ENCODE peak calls at places on chromosomes 11 and 22, in ten cellular contexts. Z is GM23338, I is fibroblast of mammary gland, V is stomach, U is HFFc6, A is right lobe of liver, L is AG04450, E is nephron progenitor cell, H is Calu3, G is heart left ventricle. M is an unnamed sample.

GRCh38 chr22:49724030-49724892 is 103.4 kb downstream of the BRD1 start:
- DNase-seq in E (no peak), L (no peak), V (no peak), Z (no peak), A (no peak), I (no peak), U (no peak), G (no peak), H (no peak), M (peak)

GRCh38 chr11:94635072-94635471 is 67.9 kb downstream of the PIWIL4 start:
- DNase-seq in Z (no peak), L (no peak), G (no peak), U (no peak), V (no peak), H (no peak), I (no peak), A (no peak), E (no peak), M (no peak)

GRCh38 chr11:117668291-117668690 is 128.7 kb downstream of the DSCAML1 start:
- DNase-seq in E (no peak), L (no peak), U (no peak), G (no peak), I (no peak), H (no peak), A (no peak), V (no peak), Z (no peak), M (no peak)

GRCh38 chr11:123801765-123802164 is 4.4 kb downstream of the OR6M1 start:
- DNase-seq in U (no peak), I (no peak), A (no peak), L (no peak), H (no peak), G (no peak), E (no peak), V (no peak), Z (peak), M (no peak)

GRCh38 chr22:45997077-45997774 is 20.3 kb upstream of the WNT7B start:
- DNase-seq in L (peak), I (peak), H (peak), U (peak), A (peak), Z (peak), G (peak), V (peak), E (peak), M (no peak)

GRCh38 chr11:134144744-134145143 is 75.9 kb downstream of the JAM3 start:
- DNase-seq in H (no peak), E (no peak), I (no peak), U (no peak), G (no peak), Z (no peak), L (no peak), A (no peak), V (no peak), M (no peak)

GRCh38 chr11:850777-851762 is 8.4 kb downstream of the TSPAN4 start:
- DNase-seq in H (no peak), U (no peak), A (no peak), G (no peak), L (no peak), Z (peak), V (no peak), E (peak), I (no peak), M (no peak)

GRCh38 chr11:117256573-117256972 is 24.1 kb downstream of the RNF214 start:
- DNase-seq in L (no peak), U (peak), I (peak), Z (no peak), E (no peak), A (no peak), G (no peak), H (no peak), V (no peak), M (no peak)

GRCh38 chr11:34358666-34359547 is 1.1 kb upstream of the ABTB2 start:
- DNase-seq in G (peak), H (peak), L (no peak), E (peak), Z (peak), A (peak), U (peak), I (peak), V (peak), M (peak)

GRCh38 chr22:47872761-47873535 is 1110.5 kb downstream of the TBC1D22A start:
- DNase-seq in H (no peak), Z (no peak), A (no peak), G (no peak), E (no peak), I (no peak), L (no peak), V (no peak), U (no peak), M (no peak)

GRCh38 chr11:75303544-75304224 is 47.8 kb downstream of the ARRB1 start:
- DNase-seq in Z (no peak), U (no peak), E (no peak), I (no peak), H (no peak), G (no peak), L (no peak), A (no peak), V (no peak), M (no peak)

GRCh38 chr22:24996420-24996952 is 44.0 kb downstream of the KIAA1671 start:
- DNase-seq in U (no peak), E (peak), G (peak), L (no peak), V (no peak), A (no peak), H (peak), I (peak), Z (peak), M (no peak)

GRCh38 chr11:56932572-56933235 is 56.0 kb upstream of the OR5AK2 start:
- DNase-seq in I (peak), U (peak), E (no peak), V (no peak), A (no peak), Z (no peak), G (no peak), L (no peak), H (peak), M (no peak)

GRCh38 chr11:13480198-13480597 is 15.6 kb downstream of the PTH start:
- DNase-seq in H (peak), Z (no peak), I (no peak), U (no peak), L (no peak), V (peak), E (no peak), G (no peak), A (no peak), M (no peak)

GRCh38 chr11:11396290-11397042 is 43.4 kb upstream of the CSNK2A3 start:
- DNase-seq in U (peak), E (no peak), A (no peak), G (no peak), H (no peak), V (no peak), L (peak), Z (no peak), I (peak), M (no peak)

GRCh38 chr11:31240340-31240904 is 129.1 kb downstream of the DCDC1 start:
- DNase-seq in E (peak), V (no peak), U (no peak), Z (peak), A (no peak), H (peak), L (peak), G (no peak), I (peak), M (no peak)

DNA sequence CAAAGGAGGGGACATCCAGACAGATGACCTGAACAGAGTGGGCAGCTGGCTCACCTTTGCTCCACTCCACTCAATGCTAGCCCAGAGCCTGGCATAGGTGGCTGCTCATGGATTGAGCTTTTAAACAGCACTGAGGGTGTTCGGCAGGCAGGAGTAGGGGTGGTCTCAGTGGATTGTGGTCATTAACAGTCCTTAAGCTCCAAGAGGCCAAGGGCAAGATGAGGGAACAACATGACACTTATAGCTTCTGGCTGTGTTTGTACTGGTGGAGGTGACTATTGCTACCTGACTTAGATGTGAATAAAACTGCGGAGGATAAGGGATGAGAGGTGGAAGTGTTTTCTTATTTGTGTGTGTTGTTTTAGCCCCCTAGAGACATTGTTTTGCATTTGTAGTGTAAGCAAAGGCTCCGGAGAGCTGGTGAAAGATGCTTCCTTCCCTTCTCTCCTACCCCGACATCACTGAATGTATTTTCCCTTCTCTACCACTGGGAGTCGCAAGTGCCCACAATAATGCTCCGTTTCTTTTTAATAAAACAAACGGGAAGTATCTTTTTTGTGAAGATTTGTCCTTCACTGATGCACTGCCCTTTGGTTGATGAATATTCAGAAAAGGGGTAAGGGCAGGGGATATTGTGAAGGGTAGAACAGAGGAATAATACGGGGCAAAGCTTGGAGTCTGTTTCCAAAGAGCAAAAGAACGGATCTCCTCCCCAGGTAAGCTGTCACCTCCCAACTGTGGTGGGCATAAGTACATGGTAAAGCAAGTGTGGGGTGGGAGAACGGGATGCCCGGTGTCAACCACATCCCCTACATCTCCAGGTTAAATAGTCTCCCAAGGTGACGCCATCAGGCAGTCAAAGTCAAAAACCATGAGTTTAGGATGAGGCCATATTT is 27.5 kb upstream of the MTNR1B start:
- DNase-seq in V (no peak), H (peak), L (no peak), G (no peak), U (peak), E (peak), A (no peak), I (peak), Z (peak), M (no peak)
- TF ChIP-seq CTCF in V (peak), H (peak), L (peak), G (peak), U (peak), E (peak), A (peak), I (peak), Z (peak), M (peak)

DNA sequence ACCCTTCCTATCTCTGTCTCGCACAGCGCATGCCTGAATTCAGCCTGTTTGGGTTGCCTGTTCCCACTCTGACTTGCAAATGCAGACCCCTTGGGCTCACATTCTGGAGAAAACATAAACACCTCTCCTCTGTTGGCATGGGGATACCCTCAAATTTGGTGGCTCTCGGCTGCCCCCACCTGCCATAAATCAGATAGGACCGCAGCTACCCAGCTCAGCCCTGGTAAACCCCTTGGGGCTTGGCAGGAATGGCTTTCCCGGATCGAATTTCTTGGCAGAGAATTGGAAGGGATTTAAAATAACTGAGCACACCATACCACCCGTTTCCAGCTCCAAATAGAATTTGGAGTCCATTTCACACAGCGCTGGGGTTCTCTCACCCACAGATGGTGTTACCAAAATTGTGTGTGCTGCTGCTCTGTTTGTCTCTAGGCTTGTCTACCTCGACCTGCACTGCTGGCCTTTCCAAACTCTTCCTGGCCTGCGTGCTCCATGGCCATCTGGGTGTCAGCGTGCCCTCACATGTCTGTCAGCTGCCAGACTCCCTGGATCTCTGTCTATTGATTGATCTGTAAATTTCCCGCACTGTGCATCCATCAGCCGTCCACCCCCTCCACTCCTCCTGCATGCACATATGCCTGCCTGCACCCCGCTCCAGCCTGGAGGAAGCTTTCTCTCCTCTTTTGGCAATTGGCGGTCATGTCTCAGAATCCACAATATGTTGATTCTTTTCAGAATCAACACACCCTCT is 134.0 kb downstream of the NTM start:
- DNase-seq in E (peak), U (no peak), Z (peak), G (no peak), V (peak), L (no peak), A (no peak), H (no peak), I (no peak), M (no peak)
- TF ChIP-seq CTCF in E (no peak), U (peak), Z (peak), G (peak), V (no peak), L (no peak), A (no peak), H (no peak), I (no peak), M (peak)

DNA sequence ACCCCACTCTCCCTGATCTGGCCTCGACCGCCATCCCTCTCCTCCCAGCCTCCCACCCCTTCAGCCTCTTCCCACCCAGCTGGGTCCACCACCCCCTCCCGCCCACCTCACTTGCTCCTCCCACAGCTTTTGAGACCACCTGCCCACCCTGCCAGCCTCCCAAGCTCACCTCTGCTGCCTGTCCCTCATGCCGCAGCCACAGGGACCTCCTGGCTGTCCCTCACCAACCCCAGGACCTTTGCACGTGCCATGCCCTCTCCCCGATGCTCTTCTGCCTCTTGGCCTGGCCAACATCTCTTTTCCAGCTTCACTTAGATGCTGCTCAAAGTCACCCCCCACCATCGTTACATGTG is 6.5 kb downstream of the PNPLA5 start:
- DNase-seq in U (no peak), I (no peak), Z (no peak), E (no peak), H (no peak), L (no peak), A (no peak), V (no peak), G (no peak), M (no peak)
- TF ChIP-seq CTCF in U (peak), I (no peak), Z (no peak), E (no peak), H (no peak), L (no peak), A (no peak), V (peak), G (no peak), M (peak)

GRCh38 chr22:20258584-20259335 is 9.4 kb downstream of the RTN4R start:
- DNase-seq in U (no peak), I (no peak), Z (peak), E (no peak), L (no peak), A (no peak), G (no peak), H (no peak), V (no peak), M (no peak)
- TF ChIP-seq CTCF in U (peak), I (peak), Z (peak), E (peak), L (peak), A (no peak), G (no peak), H (peak), V (no peak), M (peak)

GRCh38 chr22:35627267-35628041 is 10.3 kb upstream of the MB start:
- DNase-seq in H (peak), V (peak), A (peak), I (peak), G (peak), U (peak), L (peak), E (peak), Z (peak), M (no peak)
- TF ChIP-seq CTCF in H (peak), V (peak), A (peak), I (peak), G (peak), U (peak), L (peak), E (peak), Z (peak), M (peak)

GRCh38 chr22:37225481-37225880 is 13.2 kb upstream of the SSTR3 start:
- DNase-seq in Z (no peak), G (no peak), V (no peak), L (no peak), A (no peak), U (no peak), E (no peak), H (no peak), I (no peak), M (no peak)
- TF ChIP-seq CTCF in Z (peak), G (no peak), V (no peak), L (peak), A (no peak), U (no peak), E (no peak), H (no peak), I (peak), M (no peak)

DNA sequence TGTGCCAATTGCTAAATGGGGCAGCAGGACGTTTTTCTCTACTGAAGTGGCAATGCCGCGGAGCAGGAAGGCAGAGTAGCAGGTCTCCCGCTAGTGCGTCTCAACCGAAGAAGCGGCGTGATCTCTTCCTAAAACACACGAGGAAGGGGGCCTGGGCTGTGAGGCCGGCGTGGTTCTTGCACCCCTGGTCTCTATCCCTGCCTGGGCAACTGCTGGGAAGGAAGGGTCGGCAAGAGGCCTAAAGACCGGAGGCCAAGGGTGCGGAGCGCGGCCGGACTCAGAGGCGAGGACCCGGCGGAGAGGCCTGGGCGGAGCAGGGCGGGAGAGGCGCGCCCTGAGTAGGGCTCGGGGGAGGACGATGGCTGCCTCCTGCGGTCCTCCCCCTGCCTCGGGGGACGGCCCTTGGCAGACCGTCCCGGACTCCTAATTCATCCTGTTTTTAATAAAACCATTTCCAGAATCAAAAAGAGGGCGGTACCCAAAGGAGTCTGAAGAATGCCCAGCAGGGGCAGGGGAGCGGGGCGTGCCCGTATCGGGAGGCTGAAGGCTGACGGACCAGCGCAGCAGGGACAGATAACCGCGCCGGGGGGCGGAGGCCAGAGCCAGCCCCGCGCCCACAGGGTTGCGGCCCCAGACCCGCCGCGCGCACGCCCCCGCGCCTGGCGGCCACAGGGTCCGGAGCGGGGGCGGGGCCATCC is 559 bp upstream of the APLP2 start:
- DNase-seq in I (peak), U (peak), E (no peak), G (peak), A (peak), V (peak), Z (peak), H (peak), L (peak), M (no peak)
- TF ChIP-seq CTCF in I (no peak), U (no peak), E (no peak), G (no peak), A (peak), V (no peak), Z (no peak), H (no peak), L (no peak), M (peak)

GRCh38 chr11:115215694-115216615 is 288.3 kb downstream of the CADM1 start:
- DNase-seq in I (no peak), V (no peak), L (no peak), E (no peak), H (no peak), U (no peak), A (no peak), G (no peak), Z (peak), M (no peak)
- TF ChIP-seq CTCF in I (no peak), V (no peak), L (peak), E (peak), H (no peak), U (no peak), A (no peak), G (no peak), Z (peak), M (peak)

DNA sequence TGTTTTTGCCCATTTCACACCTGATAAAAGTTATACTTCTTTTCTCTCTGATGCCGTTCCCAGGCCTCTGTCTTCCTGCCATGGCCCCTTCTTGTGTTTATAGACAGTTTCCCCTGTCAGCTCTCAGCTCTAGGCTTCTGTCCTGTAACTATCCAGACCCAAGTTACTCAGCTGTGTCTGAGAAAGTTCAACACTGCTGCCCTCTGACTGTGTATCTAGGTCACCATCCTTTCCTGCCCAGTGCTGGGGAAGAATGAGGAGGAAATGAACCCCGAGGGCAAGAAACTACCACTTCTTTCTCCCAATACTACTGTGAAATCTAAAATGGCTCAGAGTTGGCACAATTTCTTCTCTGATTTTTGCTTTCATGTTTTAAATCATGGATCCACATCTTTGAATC is 29.6 kb downstream of the SNX19 start:
- DNase-seq in L (no peak), V (no peak), A (no peak), G (no peak), U (no peak), E (no peak), Z (no peak), I (no peak), H (no peak), M (no peak)
- TF ChIP-seq CTCF in L (no peak), V (no peak), A (no peak), G (no peak), U (no peak), E (no peak), Z (no peak), I (no peak), H (no peak), M (no peak)

GRCh38 chr22:41951898-41952474 is at the start of gene SMIM45:
- DNase-seq in H (no peak), U (no peak), G (no peak), A (no peak), E (no peak), I (no peak), Z (peak), L (no peak), V (no peak), M (no peak)
- TF ChIP-seq CTCF in H (no peak), U (peak), G (no peak), A (no peak), E (no peak), I (no peak), Z (peak), L (no peak), V (no peak), M (peak)

M was measured in type B pancreatic cell.